ENCODE peak calls at places on chromosomes 13 and 19, in eight cellular contexts. P, Z, T, Q, O, R, E and G are unnamed samples.

GRCh38 chr13:112713517-112714253 is 23.8 kb downstream of the ATP11A start:
- DNase-seq in R (no peak), O (no peak), P (no peak), Z (no peak), E (no peak), T (no peak), Q (peak; percentile 63), G (no peak)

GRCh38 chr19:4083677-4084546 is 17.2 kb upstream of the ZBTB7A start:
- DNase-seq in E (peak; percentile 73), Q (no peak), R (no peak), P (no peak), Z (no peak), O (no peak), T (no peak), G (no peak)

GRCh38 chr13:67063036-67063435 is 167.1 kb downstream of the PCDH9 start:
- DNase-seq in O (no peak), E (no peak), Z (no peak), T (no peak), Q (no peak), R (no peak), P (no peak), G (peak; percentile 91)

GRCh38 chr13:23630349-23631093 is 60.3 kb downstream of the TNFRSF19 start:
- DNase-seq in T (no peak), P (no peak), Z (no peak), R (no peak), O (no peak), Q (no peak), E (no peak), G (no peak)

GRCh38 chr19:49119411-49120324 is at the start of gene PPFIA3:
- DNase-seq in P (no peak), T (no peak), O (peak; percentile 11), Q (peak; percentile 49), Z (no peak), E (peak; percentile 59), R (no peak), G (peak; percentile 89)

GRCh38 chr19:1237754-1238372 is at the start of gene CBARP:
- DNase-seq in O (peak; percentile 47), R (no peak), Z (no peak), P (no peak), E (no peak), Q (peak; percentile 74), T (no peak), G (peak; percentile 72)

GRCh38 chr13:55788548-55788947 is 1352.2 kb upstream of the PRR20A start:
- DNase-seq in P (no peak), Q (no peak), O (no peak), Z (no peak), E (no peak), R (no peak), T (no peak), G (no peak)

GRCh38 chr13:85841427-85841826 is 42.2 kb upstream of the SLITRK6 start:
- DNase-seq in R (no peak), E (no peak), Z (no peak), O (no peak), T (no peak), Q (no peak), P (no peak), G (no peak)

GRCh38 chr13:30319703-30320102 is 12.4 kb upstream of the KATNAL1 start:
- DNase-seq in Z (no peak), T (no peak), O (no peak), E (no peak), Q (no peak), P (no peak), R (no peak), G (peak; percentile 79)

GRCh38 chr13:113096052-113096744 is 9.4 kb upstream of the F7 start:
- DNase-seq in Z (no peak), R (no peak), O (no peak), T (no peak), Q (no peak), P (no peak), E (no peak), G (no peak)

GRCh38 chr19:3024509-3024869 is 4.6 kb downstream of the TLE2 start:
- DNase-seq in Q (no peak), T (no peak), Z (no peak), O (no peak), P (no peak), E (no peak), R (no peak), G (no peak)

GRCh38 chr19:56980864-56981263 is 138.9 kb upstream of the USP29 start:
- DNase-seq in P (no peak), O (no peak), E (no peak), R (no peak), Z (no peak), Q (no peak), T (no peak), G (no peak)

GRCh38 chr19:23116802-23117571 is at the start of gene ZNF730:
- DNase-seq in O (peak; percentile 22), E (peak; percentile 53), P (no peak), T (peak; percentile 11), Q (peak; percentile 85), Z (no peak), R (peak; percentile 3), G (peak; percentile 94)

GRCh38 chr19:44356383-44357111 is at the start of gene ZNF112:
- DNase-seq in Z (peak; percentile 95), Q (peak; percentile 58), E (peak; percentile 94), O (peak; percentile 81), R (no peak), T (peak; percentile 71), P (peak; percentile 90), G (peak; percentile 95)

GRCh38 chr19:38304866-38305429 is 897 bp downstream of the C19orf33 start:
- DNase-seq in Q (peak; percentile 33), Z (no peak), O (no peak), E (peak; percentile 96), R (no peak), T (no peak), P (peak; percentile 96), G (peak; percentile 59)

GRCh38 chr19:45153339-45154063 is 7.3 kb downstream of the NKPD1 start:
- DNase-seq in R (peak; percentile 26), Z (no peak), Q (peak; percentile 50), T (no peak), E (peak; percentile 35), O (peak; percentile 54), P (no peak), G (peak; percentile 72)

GRCh38 chr19:6038634-6039405 is 60.9 kb upstream of the RANBP3 start:
- DNase-seq in T (no peak), P (no peak), Z (no peak), R (no peak), Q (no peak), O (no peak), E (no peak), G (no peak)

GRCh38 chr19:23403581-23404324 is 8.5 kb upstream of the ZNF91 start:
- DNase-seq in Z (no peak), E (peak; percentile 93), O (no peak), Q (no peak), T (no peak), R (no peak), P (no peak), G (no peak)

GRCh38 chr13:49827336-49827735 is 34.9 kb upstream of the KPNA3 start:
- DNase-seq in R (no peak), O (no peak), E (no peak), P (no peak), Z (no peak), T (no peak), Q (no peak), G (no peak)

GRCh38 chr13:33233547-33233946 is 52.0 kb downstream of the STARD13 start:
- DNase-seq in R (no peak), T (no peak), E (no peak), Q (no peak), O (no peak), P (no peak), Z (no peak), G (no peak)

GRCh38 chr13:70812481-70812880 is 704.2 kb upstream of the KLHL1 start:
- DNase-seq in Q (no peak), T (peak; percentile 30), R (no peak), Z (no peak), E (no peak), O (no peak), P (no peak), G (peak; percentile 44)

GRCh38 chr19:5308471-5309437 is 31.9 kb downstream of the PTPRS start:
- DNase-seq in Q (no peak), Z (peak; percentile 97), T (no peak), O (peak; percentile 78), E (peak; percentile 39), P (peak; percentile 79), R (no peak), G (peak; percentile 94)

GRCh38 chr13:50989476-50989875 is 79.9 kb downstream of the RNASEH2B start:
- DNase-seq in Q (peak; percentile 60), T (no peak), P (no peak), R (no peak), E (no peak), Z (no peak), O (no peak), G (peak; percentile 59)

GRCh38 chr13:30711375-30711774 is 24.0 kb upstream of the ALOX5AP start:
- DNase-seq in Q (no peak), E (no peak), Z (no peak), P (no peak), O (no peak), R (no peak), T (no peak), G (no peak)

GRCh38 chr13:27578121-27579030 is 42.0 kb downstream of the LNX2 start:
- DNase-seq in E (no peak), P (no peak), R (no peak), Z (no peak), Q (no peak), O (no peak), T (no peak), G (no peak)

GRCh38 chr13:42259515-42259914 is 12.4 kb upstream of the AKAP11 start:
- DNase-seq in O (no peak), R (no peak), Q (peak; percentile 33), P (no peak), T (no peak), Z (no peak), E (no peak), G (no peak)

GRCh38 chr13:106277483-106278154 is 257.8 kb downstream of the EFNB2 start:
- DNase-seq in R (no peak), Z (no peak), Q (no peak), T (no peak), E (no peak), O (no peak), P (no peak), G (peak; percentile 42)

GRCh38 chr19:51681286-51681956 is 11.7 kb upstream of the SPACA6 start:
- DNase-seq in E (no peak), Q (no peak), P (no peak), O (no peak), T (no peak), Z (no peak), R (no peak), G (no peak)

GRCh38 chr19:29326351-29326750 is 113.4 kb upstream of the UQCRFS1 start:
- DNase-seq in Q (peak; percentile 1), T (no peak), Z (no peak), P (no peak), R (no peak), O (no peak), E (no peak), G (no peak)

GRCh38 chr19:50556236-50557008 is 11.8 kb downstream of the LRRC4B start:
- DNase-seq in Q (peak; percentile 81), O (peak; percentile 69), Z (no peak), R (peak; percentile 75), E (peak; percentile 67), T (peak; percentile 11), P (peak; percentile 49), G (peak; percentile 91)

GRCh38 chr19:17720487-17720839 is 1.2 kb downstream of the MAP1S start:
- DNase-seq in Z (no peak), E (no peak), O (no peak), R (no peak), P (no peak), Q (no peak), T (no peak), G (no peak)

GRCh38 chr19:2977686-2978466 is 512 bp downstream of the TLE6 start:
- DNase-seq in R (no peak), O (no peak), Z (no peak), E (peak; percentile 47), P (no peak), T (no peak), Q (no peak), G (no peak)

GRCh38 chr13:79395881-79396280 is 10.2 kb downstream of the RBM26 start:
- DNase-seq in R (no peak), Q (peak; percentile 24), O (no peak), E (no peak), Z (no peak), P (no peak), T (no peak), G (no peak)

GRCh38 chr19:47013041-47013517 is 6.6 kb upstream of the NPAS1 start:
- DNase-seq in E (peak; percentile 85), P (peak; percentile 40), Z (peak; percentile 45), T (peak; percentile 36), Q (peak; percentile 79), R (peak; percentile 57), O (peak; percentile 67), G (peak; percentile 90)